ENCODE peak calls at places on chromosomes 16 and 17, in eight cellular contexts. X, I, Y, G, Z, F, K and R are unnamed samples.
A peak's percentile ranks its signal among the peaks of the same experiment; 100 is the strongest.

GRCh38 chr16:66636199-66636598 is 31.7 kb downstream of the CMTM3 start:
- DNase-seq in K (no peak), G (no peak), I (no peak), F (no peak), Z (no peak), Y (no peak), X (no peak), R (no peak)

GRCh38 chr16:56861092-56861610 is 3.9 kb upstream of the SLC12A3 start:
- DNase-seq in G (peak; percentile 23), F (no peak), I (no peak), Y (no peak), Z (no peak), K (no peak), X (no peak), R (peak; percentile 33)

GRCh38 chr16:77408607-77409006 is 26.2 kb downstream of the ADAMTS18 start:
- DNase-seq in K (no peak), F (no peak), Z (no peak), G (no peak), I (no peak), X (peak; percentile 51), Y (no peak), R (no peak)

GRCh38 chr17:40926341-40926740 is 11.1 kb downstream of the KRT23 start:
- DNase-seq in K (no peak), G (no peak), I (no peak), X (no peak), Y (no peak), Z (no peak), F (no peak), R (no peak)

GRCh38 chr17:63450551-63450950 is 4.4 kb upstream of the CYB561 start:
- DNase-seq in F (no peak), Y (no peak), X (no peak), K (no peak), G (no peak), Z (no peak), I (no peak), R (no peak)

GRCh38 chr17:2151634-2152033 is 96.7 kb downstream of the HIC1 start:
- DNase-seq in F (no peak), G (no peak), I (no peak), Z (no peak), X (no peak), K (no peak), Y (no peak), R (no peak)

GRCh38 chr16:10688291-10688690 is 6.4 kb downstream of the TEKT5 start:
- DNase-seq in X (no peak), K (no peak), Z (no peak), Y (peak; percentile 56), I (no peak), G (no peak), F (no peak), R (no peak)

GRCh38 chr16:24728891-24729242 is 584 bp upstream of the TNRC6A start:
- DNase-seq in K (no peak), F (no peak), Z (no peak), I (no peak), G (no peak), X (no peak), Y (no peak), R (no peak)

GRCh38 chr16:56769674-56770073 is 39.7 kb downstream of the NUP93 start:
- DNase-seq in G (no peak), Z (no peak), F (no peak), K (no peak), I (no peak), X (no peak), Y (no peak), R (no peak)

GRCh38 chr17:46768540-46768870 is 50.0 kb downstream of the WNT3 start:
- DNase-seq in K (no peak), G (no peak), Y (no peak), F (no peak), I (no peak), X (no peak), Z (no peak), R (no peak)

GRCh38 chr17:69857412-69857835 is 217.6 kb upstream of the KCNJ16 start:
- DNase-seq in G (peak; percentile 60), K (no peak), X (no peak), Z (no peak), Y (no peak), F (peak; percentile 97), I (no peak), R (no peak)

GRCh38 chr17:58710948-58711552 is 18.6 kb downstream of the RAD51C start:
- DNase-seq in X (no peak), K (peak; percentile 42), G (peak; percentile 80), F (peak; percentile 84), Y (peak; percentile 34), I (peak; percentile 16), Z (no peak), R (peak; percentile 30)

GRCh38 chr16:19810817-19811731 is 73.6 kb downstream of the GPRC5B start:
- DNase-seq in K (no peak), Z (peak; percentile 55), X (no peak), G (peak; percentile 84), I (no peak), F (peak; percentile 98), Y (peak; percentile 66), R (no peak)

GRCh38 chr16:69123894-69124293 is 8.5 kb downstream of the CHTF8 start:
- DNase-seq in G (peak; percentile 80), Z (no peak), Y (peak; percentile 70), X (no peak), F (peak; percentile 83), I (peak; percentile 50), K (peak; percentile 63), R (peak; percentile 67)

GRCh38 chr16:52446076-52446475 is 100.9 kb downstream of the TOX3 start:
- DNase-seq in X (no peak), G (no peak), K (no peak), F (no peak), I (no peak), Y (peak; percentile 43), Z (no peak), R (no peak)

GRCh38 chr16:67029249-67030096 is 524 bp downstream of the CBFB start:
- DNase-seq in Z (no peak), Y (peak; percentile 48), X (peak; percentile 83), I (peak; percentile 35), G (peak; percentile 62), K (peak; percentile 53), F (peak; percentile 60), R (peak; percentile 60)

GRCh38 chr16:19005561-19006445 is 22.1 kb downstream of the TMC7 start:
- DNase-seq in Z (peak; percentile 97), X (no peak), I (no peak), K (no peak), F (peak; percentile 44), Y (peak; percentile 97), G (peak; percentile 12), R (no peak)

GRCh38 chr16:89201467-89202377 is 1.4 kb upstream of the SLC22A31 start:
- DNase-seq in F (peak; percentile 52), X (peak; percentile 55), G (peak; percentile 78), Y (peak; percentile 95), Z (peak; percentile 55), I (peak; percentile 93), K (peak; percentile 89), R (no peak)

GRCh38 chr16:75494696-75495601 is at the start of gene CHST6:
- DNase-seq in G (peak; percentile 31), K (peak; percentile 59), I (peak; percentile 82), X (peak; percentile 59), F (no peak), Z (no peak), Y (peak; percentile 76), R (no peak)

GRCh38 chr16:85296859-85297698 is 184.8 kb upstream of the CIBAR2 start:
- DNase-seq in X (no peak), F (peak; percentile 38), G (peak; percentile 36), Y (peak; percentile 86), I (peak; percentile 78), Z (no peak), K (peak; percentile 73), R (peak; percentile 59)

GRCh38 chr17:6386041-6386630 is 48.8 kb downstream of the AIPL1 start:
- DNase-seq in Y (no peak), G (no peak), K (no peak), I (no peak), F (no peak), Z (no peak), X (no peak), R (no peak)

DNA sequence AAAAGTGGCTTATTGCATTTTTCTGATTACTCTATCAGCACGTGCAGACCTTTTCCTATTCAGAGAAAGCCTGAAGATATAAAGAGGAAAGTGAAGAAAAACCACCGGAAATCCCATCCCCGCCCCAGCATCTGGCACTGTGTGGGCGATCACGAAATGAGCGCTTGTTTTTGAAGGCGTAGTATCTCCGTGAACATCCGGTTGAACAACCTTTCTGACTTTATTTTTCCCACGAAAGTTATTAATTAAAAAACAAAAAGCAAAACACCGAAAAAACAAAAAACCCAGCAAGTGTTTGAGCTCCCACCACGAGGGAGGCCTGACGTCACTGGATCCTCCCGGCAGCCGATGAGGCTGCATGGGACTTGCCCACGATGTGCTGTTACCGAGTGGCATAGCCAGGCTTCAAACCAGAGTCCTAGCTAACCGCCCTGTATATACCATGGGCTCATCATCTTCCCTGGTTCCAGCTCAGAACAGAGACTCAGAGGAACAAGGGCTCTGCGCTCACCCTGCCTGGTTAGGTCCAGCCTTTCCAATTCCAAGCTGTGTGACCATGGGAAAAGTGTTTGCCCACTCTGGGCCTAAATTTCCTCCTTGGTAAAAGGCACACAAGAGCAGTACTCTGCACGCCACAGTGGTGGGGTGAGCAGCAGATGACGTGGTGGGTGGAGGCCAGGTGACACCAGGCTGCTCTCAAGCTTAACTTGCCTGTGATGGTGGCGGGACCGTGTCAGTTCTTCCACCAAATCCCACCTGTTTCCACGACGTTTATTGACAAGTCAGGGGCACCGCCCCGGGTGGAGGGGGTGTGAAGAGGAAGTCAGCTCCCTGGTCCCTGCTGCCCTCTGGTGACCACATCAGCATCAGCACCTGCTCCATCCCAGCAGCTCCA is 34.3 kb upstream of the IL21R start:
- DNase-seq in I (peak; percentile 83), Z (no peak), F (peak; percentile 73), X (peak; percentile 84), Y (peak; percentile 89), K (peak; percentile 79), G (peak; percentile 81), R (peak; percentile 93)
- TF ChIP-seq CTCF in I (peak; percentile 74), Z (peak; percentile 69), F (peak; percentile 88), X (peak; percentile 83), Y (peak; percentile 92), K (peak; percentile 62), G (peak; percentile 88), R (peak; percentile 83)

DNA sequence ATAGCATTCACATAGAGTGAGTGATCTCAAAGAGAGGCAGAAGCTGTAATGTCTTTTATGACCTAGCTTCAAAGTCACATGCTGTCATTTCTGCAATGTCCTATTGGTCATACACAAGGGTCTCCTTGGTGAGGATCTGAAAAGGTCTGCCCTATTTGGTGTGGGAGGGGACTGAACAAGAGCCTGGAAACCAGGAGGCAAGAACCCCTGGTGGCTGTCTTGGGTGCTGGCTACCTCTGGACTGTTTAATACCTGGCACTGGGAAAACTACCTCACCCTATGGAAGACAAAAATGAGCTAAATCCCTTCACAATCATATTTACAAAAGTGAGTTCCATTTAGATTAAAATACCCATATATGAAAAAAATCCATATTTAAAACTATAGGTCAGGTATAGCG is 9.0 kb downstream of the KCTD13 start:
- DNase-seq in I (no peak), G (no peak), Y (no peak), X (no peak), Z (no peak), F (no peak), K (no peak), R (no peak)
- TF ChIP-seq CTCF in I (no peak), G (no peak), Y (peak; percentile 6), X (no peak), Z (no peak), F (no peak), K (no peak), R (no peak)

GRCh38 chr17:7745748-7746470 is 28.4 kb downstream of the DNAH2 start:
- DNase-seq in I (no peak), K (peak; percentile 30), Z (no peak), G (peak; percentile 97), Y (peak; percentile 50), F (peak; percentile 94), X (no peak), R (no peak)
- TF ChIP-seq CTCF in I (no peak), K (no peak), Z (peak; percentile 7), G (peak; percentile 26), Y (no peak), F (peak; percentile 35), X (no peak), R (peak; percentile 12)

GRCh38 chr17:74267579-74267978 is 6.5 kb upstream of the DNAI2 start:
- DNase-seq in F (no peak), Z (no peak), X (no peak), G (no peak), Y (no peak), I (no peak), K (no peak), R (no peak)
- TF ChIP-seq CTCF in F (no peak), Z (no peak), X (no peak), G (no peak), Y (no peak), I (no peak), K (no peak), R (no peak)